ENCODE peak calls at places on chromosome 3, in seven cellular contexts. V is lung; P is small intestine; B is fibroblast of lung; N is psoas muscle; X is upper lobe of left lung; M is CD4-positive, CD25-positive, alpha-beta regulatory T cell. U is an unnamed sample. For H3K4me1 and H3K9me3, the result is how much of the 10 kb centered on the place peaks cover.

GRCh38 chr3:20878676-20879075 is 692.7 kb upstream of the SGO1 start:
- DNase-seq in V (no peak), P (no peak), B (no peak), N (no peak), X (no peak), M (no peak), U (no peak)

GRCh38 chr3:175073209-175073905 is 214.2 kb downstream of the NAALADL2 start:
- DNase-seq in V (no peak), P (no peak), B (peak), N (no peak), X (no peak), M (no peak), U (no peak)

GRCh38 chr3:29286841-29287240 is 6.0 kb downstream of the RBMS3 start:
- DNase-seq in V (no peak), P (no peak), B (peak), N (no peak), X (no peak), M (no peak), U (no peak)

GRCh38 chr3:23547905-23548304 is 257.9 kb upstream of the UBE2E1 start:
- DNase-seq in V (no peak), P (no peak), B (peak), N (no peak), X (no peak), M (no peak), U (no peak)

GRCh38 chr3:184332370-184333090 is 4.9 kb upstream of the FAM131A start:
- DNase-seq in V (no peak), P (no peak), B (peak), N (peak), X (no peak), M (no peak), U (no peak)

GRCh38 chr3:183824761-183825379 is 507 bp downstream of the MAP6D1 start:
- DNase-seq in V (no peak), P (no peak), B (no peak), N (no peak), X (no peak), M (peak), U (no peak)

GRCh38 chr3:142732066-142732465 is 8.2 kb downstream of the TRPC1 start:
- DNase-seq in V (no peak), P (no peak), B (no peak), N (no peak), X (no peak), M (no peak), U (no peak)

GRCh38 chr3:113086506-113087461 is 96.0 kb downstream of the GTPBP8 start:
- DNase-seq in V (no peak), P (no peak), B (no peak), N (no peak), X (no peak), M (no peak), U (no peak)

GRCh38 chr3:151639096-151639740 is 94.5 kb upstream of the AADACL2 start:
- DNase-seq in V (no peak), P (peak), B (no peak), N (no peak), X (no peak), M (no peak), U (no peak)

GRCh38 chr3:10356461-10356897 is 35.6 kb upstream of the SEC13 start:
- DNase-seq in V (no peak), P (no peak), B (no peak), N (peak), X (no peak), M (no peak), U (no peak)

GRCh38 chr3:16884748-16885587 is at the start of gene PLCL2:
- DNase-seq in V (peak), P (peak), B (peak), N (peak), X (peak), M (peak), U (peak)

GRCh38 chr3:198113219-198114053 is 153.4 kb downstream of the LMLN start:
- DNase-seq in V (no peak), P (no peak), B (peak), N (peak), X (peak), M (no peak), U (no peak)

GRCh38 chr3:136305879-136306278 is 55.7 kb downstream of the PCCB start:
- DNase-seq in V (no peak), P (no peak), B (peak), N (no peak), X (no peak), M (no peak), U (no peak)

GRCh38 chr3:148500791-148501360 is 196.8 kb upstream of the AGTR1 start:
- DNase-seq in V (no peak), P (no peak), B (peak), N (no peak), X (no peak), M (no peak), U (no peak)

GRCh38 chr3:64908292-64908691 is 220.5 kb upstream of the ADAMTS9 start:
- DNase-seq in V (no peak), P (peak), B (no peak), N (no peak), X (no peak), M (no peak), U (no peak)

GRCh38 chr3:117434881-117435412 is 725.4 kb downstream of the TUSC7 start:
- DNase-seq in V (no peak), P (no peak), B (no peak), N (no peak), X (no peak), M (no peak), U (no peak)

GRCh38 chr3:14412831-14413380 is 10.5 kb downstream of the SLC6A6 start:
- DNase-seq in V (no peak), P (no peak), B (no peak), N (no peak), X (no peak), M (no peak), U (no peak)

GRCh38 chr3:14416453-14416852 is 14.0 kb downstream of the SLC6A6 start:
- DNase-seq in V (no peak), P (no peak), B (no peak), N (no peak), X (no peak), M (no peak), U (no peak)

GRCh38 chr3:14414841-14415464 is 12.5 kb downstream of the SLC6A6 start:
- DNase-seq in V (no peak), P (no peak), B (no peak), N (no peak), X (no peak), M (no peak), U (no peak)

GRCh38 chr3:14413381-14414071 is 11.1 kb downstream of the SLC6A6 start:
- DNase-seq in V (peak), P (no peak), B (peak), N (no peak), X (no peak), M (no peak), U (no peak)

GRCh38 chr3:14415501-14415900 is 13.1 kb downstream of the SLC6A6 start:
- DNase-seq in V (no peak), P (no peak), B (no peak), N (no peak), X (no peak), M (no peak), U (no peak)
- H3K4me1 ChIP-seq in V (under half), P (under half), B (under half), N (under half), X (half or more), M (under half), U (under half)

DNA sequence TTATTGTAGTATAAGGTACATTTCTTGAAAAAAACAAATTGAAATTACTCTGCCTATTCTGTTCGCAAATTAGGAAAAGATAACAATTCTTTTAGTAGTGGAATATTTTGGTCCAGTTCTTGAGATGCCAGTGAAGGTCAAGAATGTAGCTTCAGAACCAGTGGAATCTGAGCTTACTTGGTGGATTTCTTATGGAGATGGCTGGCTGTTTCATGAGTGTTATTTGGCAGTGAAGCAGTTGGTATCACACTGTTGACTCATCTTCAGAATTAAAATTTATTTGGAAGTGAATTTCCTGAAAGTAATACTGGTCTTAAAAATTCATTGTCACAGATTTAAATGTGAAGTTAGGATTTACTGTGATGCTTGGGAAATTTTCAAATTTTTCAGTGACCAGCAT is 19.1 kb downstream of the RNF13 start:
- DNase-seq in V (no peak), P (no peak), B (no peak), N (no peak), X (no peak), M (no peak), U (no peak)
- H3K9me3 ChIP-seq in V (under half), P (under half), B (under half), N (under half), X (under half), M (half or more), U (under half)

GRCh38 chr3:157109267-157110141 is 50.4 kb downstream of the CCNL1 start:
- DNase-seq in V (no peak), P (no peak), B (no peak), N (no peak), X (no peak), M (no peak), U (no peak)
- H3K4me1 ChIP-seq in V (under half), P (under half), B (under half), N (under half), X (under half), M (under half), U (under half)

DNA sequence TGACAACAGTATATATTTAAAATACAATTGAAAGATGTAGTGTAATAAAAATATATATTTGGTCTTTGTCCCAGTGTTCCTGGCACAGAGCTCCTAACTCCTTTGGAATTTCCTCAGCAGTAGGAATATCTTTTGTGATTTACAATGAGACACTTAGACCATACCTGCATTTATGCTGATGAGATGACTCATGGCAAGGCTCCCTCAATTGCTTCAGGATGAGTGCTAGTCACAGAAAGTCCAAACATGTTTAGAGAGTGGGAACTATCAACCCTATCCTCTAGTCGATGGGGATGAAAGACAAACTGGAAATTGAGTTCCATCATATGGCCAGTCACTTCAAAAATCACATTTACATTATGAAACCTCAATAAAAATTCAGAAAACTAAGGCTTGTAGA is 588.3 kb upstream of the LMCD1 start:
- DNase-seq in V (no peak), P (no peak), B (no peak), N (no peak), X (no peak), M (no peak), U (no peak)
- H3K9me3 ChIP-seq in V (under half), P (under half), B (under half), N (under half), X (under half), M (under half), U (under half)

GRCh38 chr3:48596676-48597407 is 1.7 kb upstream of the COL7A1 start:
- DNase-seq in V (no peak), P (no peak), B (no peak), N (no peak), X (peak), M (no peak), U (no peak)
- H3K4me1 ChIP-seq in V (under half), P (under half), B (under half), N (half or more), X (under half), M (under half), U (under half)

GRCh38 chr3:160557571-160557970 is 7.8 kb downstream of the KPNA4 start:
- DNase-seq in V (no peak), P (no peak), B (no peak), N (no peak), X (no peak), M (no peak), U (no peak)

GRCh38 chr3:160556141-160556540 is 9.2 kb downstream of the KPNA4 start:
- DNase-seq in V (no peak), P (no peak), B (no peak), N (no peak), X (no peak), M (no peak), U (no peak)

GRCh38 chr3:160554980-160555379 is 10.4 kb downstream of the KPNA4 start:
- DNase-seq in V (no peak), P (no peak), B (no peak), N (no peak), X (no peak), M (no peak), U (no peak)

GRCh38 chr3:160553829-160554228 is 11.5 kb downstream of the KPNA4 start:
- DNase-seq in V (no peak), P (no peak), B (no peak), N (no peak), X (no peak), M (no peak), U (no peak)
- H3K9me3 ChIP-seq in V (under half), P (under half), B (under half), N (under half), X (under half), M (under half), U (under half)

GRCh38 chr3:99872633-99873254 is 55.1 kb downstream of the CMSS1 start:
- DNase-seq in V (no peak), P (no peak), B (no peak), N (no peak), X (no peak), M (no peak), U (no peak)
- H3K4me1 ChIP-seq in V (under half), P (under half), B (under half), N (half or more), X (under half), M (under half), U (under half)

GRCh38 chr3:169149349-169149890 is 514.1 kb downstream of the MECOM start:
- DNase-seq in V (peak), P (peak), B (peak), N (peak), X (peak), M (peak), U (peak)

GRCh38 chr3:169146866-169147245 is 516.7 kb downstream of the MECOM start:
- DNase-seq in V (no peak), P (peak), B (peak), N (no peak), X (no peak), M (no peak), U (no peak)

GRCh38 chr3:169150343-169150742 is 513.2 kb downstream of the MECOM start:
- DNase-seq in V (no peak), P (no peak), B (no peak), N (no peak), X (no peak), M (no peak), U (no peak)

GRCh38 chr3:169147246-169148008 is 516.1 kb downstream of the MECOM start:
- DNase-seq in V (peak), P (peak), B (peak), N (peak), X (peak), M (no peak), U (no peak)

GRCh38 chr3:169148448-169149348 is 514.8 kb downstream of the MECOM start:
- DNase-seq in V (no peak), P (no peak), B (no peak), N (no peak), X (no peak), M (no peak), U (no peak)
- H3K9me3 ChIP-seq in V (under half), P (under half), B (under half), N (under half), X (under half), M (under half), U (under half)

U was measured in CD8-positive, alpha-beta T cell.